ENCODE peak calls at places on chromosomes 4 and X, in five cellular contexts. M, K, V, B and Z are unnamed samples. For H3K4me1, the result is how much of the 10 kb centered on the place peaks cover.

GRCh38 chrX:123878177-123878576 is 18.3 kb downstream of the XIAP start:
- DNase-seq in K (no peak), V (no peak), B (no peak), M (no peak), Z (no peak)

GRCh38 chr4:2699534-2699933 is 56.6 kb downstream of the TNIP2 start:
- DNase-seq in M (no peak), V (no peak), B (no peak), K (no peak), Z (no peak)

GRCh38 chr4:168832746-168833575 is 177.1 kb downstream of the CBR4 start:
- DNase-seq in B (peak), K (peak), M (no peak), V (peak), Z (peak)

GRCh38 chrX:155023907-155024833 is 1.6 kb upstream of the F8 start:
- DNase-seq in M (no peak), B (no peak), K (no peak), V (no peak), Z (no peak)

GRCh38 chr4:69749771-69750170 is 10.6 kb downstream of the SULT1B1 start:
- DNase-seq in B (no peak), K (no peak), M (no peak), V (no peak), Z (no peak)

GRCh38 chr4:2183394-2183793 is 58.5 kb downstream of the HAUS3 start:
- DNase-seq in B (no peak), K (no peak), M (no peak), V (no peak), Z (no peak)

GRCh38 chr4:124804584-124804983 is 92.1 kb upstream of the ANKRD50 start:
- DNase-seq in B (no peak), V (no peak), K (no peak), M (no peak), Z (no peak)

GRCh38 chr4:148203056-148203898 is 238.9 kb downstream of the NR3C2 start:
- DNase-seq in V (no peak), M (no peak), B (no peak), K (peak), Z (no peak)

GRCh38 chr4:5826437-5827107 is 66.3 kb downstream of the CRMP1 start:
- DNase-seq in M (no peak), V (no peak), K (no peak), B (peak), Z (no peak)

GRCh38 chr4:77465271-77465670 is 140.3 kb upstream of the CXCL13 start:
- DNase-seq in V (no peak), M (no peak), B (no peak), K (peak), Z (no peak)

GRCh38 chr4:123555500-123556273 is 159.1 kb downstream of the SPRY1 start:
- DNase-seq in M (peak), B (no peak), V (no peak), K (peak), Z (peak)

GRCh38 chr4:113397114-113397701 is 347.8 kb downstream of the ANK2 start:
- DNase-seq in K (no peak), M (no peak), V (no peak), B (no peak), Z (no peak)

GRCh38 chr4:22345678-22346077 is 170.2 kb downstream of the ADGRA3 start:
- DNase-seq in V (no peak), M (no peak), K (no peak), B (no peak), Z (no peak)

GRCh38 chr4:2954358-2955185 is 8.6 kb downstream of the NOP14 start:
- DNase-seq in B (peak), V (peak), K (peak), M (no peak), Z (no peak)

GRCh38 chr4:158319880-158320279 is 109.6 kb downstream of the TMEM144 start:
- DNase-seq in V (no peak), B (no peak), M (no peak), K (no peak), Z (no peak)

GRCh38 chrX:153412746-153413720 is 1.8 kb downstream of the ZFP92 start:
- DNase-seq in K (no peak), V (peak), B (peak), M (no peak), Z (no peak)

GRCh38 chr4:6205584-6205965 is 5.2 kb upstream of the JAKMIP1 start:
- DNase-seq in K (no peak), M (no peak), V (no peak), B (no peak), Z (peak)

GRCh38 chr4:55321707-55322264 is 24.3 kb upstream of the SRD5A3 start:
- DNase-seq in V (peak), K (peak), M (peak), B (no peak), Z (peak)

GRCh38 chr4:114780205-114780604 is 181.6 kb downstream of the UGT8 start:
- DNase-seq in B (no peak), V (peak), K (peak), M (peak), Z (no peak)

GRCh38 chr4:2300431-2300861 is 38.5 kb upstream of the MXD4 start:
- DNase-seq in M (no peak), B (peak), V (no peak), K (no peak), Z (no peak)

GRCh38 chr4:52037730-52038108 is 380 bp downstream of the SGCB start:
- DNase-seq in M (no peak), V (peak), B (no peak), K (peak), Z (peak)

GRCh38 chr4:64489628-64490027 is 80.4 kb upstream of the TECRL start:
- DNase-seq in M (no peak), B (no peak), K (no peak), V (no peak), Z (no peak)

GRCh38 chr4:166377578-166377977 is 504.5 kb downstream of the TLL1 start:
- DNase-seq in M (no peak), K (no peak), B (no peak), V (no peak), Z (no peak)

GRCh38 chrX:55490974-55491373 is 1.3 kb upstream of the USP51 start:
- DNase-seq in M (no peak), K (no peak), B (no peak), V (no peak), Z (no peak)

GRCh38 chrX:45852884-45853283 is 652.2 kb upstream of the DIPK2B start:
- DNase-seq in B (no peak), V (no peak), K (peak), M (no peak), Z (no peak)

GRCh38 chr4:87985097-87985886 is 9.8 kb downstream of the SPP1 start:
- DNase-seq in V (peak), B (peak), K (peak), M (peak), Z (no peak)

GRCh38 chr4:101355767-101356702 is 8.7 kb upstream of the PPP3CA start:
- DNase-seq in M (peak), B (no peak), V (no peak), K (no peak), Z (no peak)

GRCh38 chrX:128106630-128107029 is 54.4 kb upstream of the ACTRT1 start:
- DNase-seq in K (peak), V (peak), M (peak), B (no peak), Z (no peak)

GRCh38 chrX:20432048-20432447 is 165.3 kb upstream of the RPS6KA3 start:
- DNase-seq in M (no peak), V (no peak), B (no peak), K (no peak), Z (no peak)

GRCh38 chrX:22164770-22165388 is 107.8 kb upstream of the CBLL2 start:
- DNase-seq in K (no peak), B (no peak), V (no peak), M (no peak), Z (no peak)

GRCh38 chr4:42643685-42644084 is 13.2 kb downstream of the ATP8A1 start:
- DNase-seq in V (no peak), K (no peak), B (no peak), M (peak), Z (no peak)

GRCh38 chr4:42640613-42641012 is 16.3 kb downstream of the ATP8A1 start:
- DNase-seq in B (no peak), K (no peak), V (no peak), M (no peak), Z (no peak)

GRCh38 chr4:42642136-42642797 is 14.6 kb downstream of the ATP8A1 start:
- DNase-seq in M (no peak), B (no peak), K (no peak), V (no peak), Z (no peak)

GRCh38 chr4:42641155-42641554 is 15.8 kb downstream of the ATP8A1 start:
- DNase-seq in M (no peak), V (no peak), K (no peak), B (no peak), Z (no peak)

DNA sequence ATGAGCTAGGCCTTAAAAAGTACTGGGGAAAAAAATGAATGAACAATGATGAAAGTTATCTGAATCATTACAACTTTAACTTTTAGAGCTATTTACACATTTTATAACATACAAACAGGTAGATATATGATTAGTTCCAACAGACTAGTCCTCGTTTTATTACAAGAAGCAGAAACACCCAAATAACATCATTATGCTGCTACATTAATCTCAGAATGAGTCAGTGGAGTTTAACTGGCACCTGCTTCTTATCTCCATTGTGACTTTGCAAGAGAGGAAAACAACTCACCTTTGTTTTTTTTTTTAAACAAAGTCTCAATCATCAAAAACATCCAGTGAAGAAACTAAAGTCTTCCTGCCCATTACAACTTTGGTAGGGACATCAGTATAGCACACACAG is 15.2 kb downstream of the ATP8A1 start:
- DNase-seq in K (no peak), M (no peak), V (no peak), B (no peak), Z (no peak)
- H3K4me1 ChIP-seq in K (under half), M (under half), V (under half), B (half or more), Z (under half)

GRCh38 chr4:180566492-180566891 is 1676.7 kb upstream of the TENM3 start:
- DNase-seq in V (no peak), M (no peak), B (no peak), K (no peak), Z (no peak)
- TF ChIP-seq POLR2AphosphoS5 in V (no peak), M (no peak), B (no peak), K (no peak), Z (no peak)

DNA sequence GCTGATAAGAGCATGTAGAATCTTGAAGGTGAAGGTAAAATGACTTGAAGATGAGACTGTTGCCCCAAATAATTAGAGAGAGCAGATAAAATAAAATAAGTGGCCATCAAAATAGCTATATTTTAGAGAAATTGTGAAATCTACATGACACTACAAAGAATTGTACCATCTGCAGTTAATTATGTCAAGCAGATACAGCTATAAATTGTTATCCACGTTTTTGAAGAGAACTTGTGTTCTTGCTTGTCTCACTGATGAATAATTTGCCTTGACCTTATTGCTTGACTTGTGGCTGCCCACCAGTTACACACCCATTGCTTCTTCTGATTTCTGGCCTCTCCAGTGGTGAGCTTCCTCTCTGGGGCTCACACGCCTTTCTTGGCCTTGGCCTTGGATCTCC is 75.8 kb upstream of the TNIP3 start:
- DNase-seq in K (no peak), V (no peak), M (no peak), B (no peak), Z (no peak)
- H3K27ac ChIP-seq in K (no peak), V (no peak), M (no peak), B (no peak), Z (no peak)

GRCh38 chr4:40280586-40280985 is 54.5 kb upstream of the CHRNA9 start:
- DNase-seq in B (no peak), K (no peak), M (no peak), V (no peak), Z (peak)
- H3K4me1 ChIP-seq in B (under half), K (under half), M (under half), V (under half), Z (under half)

GRCh38 chr4:7237863-7238262 is 45.5 kb downstream of the SORCS2 start:
- DNase-seq in V (no peak), B (no peak), M (no peak), K (no peak), Z (no peak)
- TF ChIP-seq POLR2AphosphoS5 in V (no peak), B (no peak), M (no peak), K (no peak), Z (peak)

DNA sequence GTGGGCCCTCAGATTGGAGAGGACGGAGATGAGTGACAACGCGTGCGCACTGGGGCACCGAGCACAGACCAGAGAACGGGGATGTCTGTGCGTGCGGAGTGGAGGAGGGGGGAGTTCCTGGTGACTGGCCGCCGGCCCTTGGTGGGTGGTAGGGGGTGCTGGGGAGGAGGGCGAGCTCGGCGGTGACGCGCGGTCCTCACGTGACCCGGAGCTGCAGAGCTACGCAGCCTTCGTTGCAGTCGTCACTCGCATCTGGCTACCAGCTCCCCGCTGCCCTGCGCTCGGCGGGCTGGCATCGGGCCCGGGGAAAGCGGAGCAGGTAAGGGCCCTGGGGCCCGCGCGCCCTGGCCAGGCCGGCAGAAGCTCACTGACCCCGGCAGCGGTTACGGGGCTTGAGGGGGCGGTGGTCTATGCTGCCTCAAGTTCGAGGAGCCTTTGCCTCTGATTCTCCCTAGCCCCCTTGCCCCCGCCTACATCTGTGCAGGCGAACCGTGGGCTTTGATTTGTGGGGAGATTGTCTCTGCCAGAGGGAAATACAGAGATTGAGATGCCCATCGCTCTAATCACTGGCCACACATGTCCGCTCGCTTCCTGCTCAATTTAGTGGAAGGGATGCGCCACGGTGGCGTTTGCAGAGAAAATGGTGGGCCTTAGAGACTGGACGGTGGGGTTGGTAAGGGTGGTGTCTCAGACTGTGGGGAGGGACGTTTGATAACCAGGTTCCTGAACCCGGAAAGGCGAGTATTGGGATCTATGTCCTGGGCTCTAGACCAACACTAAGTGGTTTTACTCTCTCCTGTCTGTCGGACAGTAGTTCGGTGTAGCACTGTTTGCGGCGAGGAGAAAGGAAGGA is at the start of gene ARMCX4:
- DNase-seq in K (peak), B (no peak), V (peak), M (no peak), Z (peak)
- H3K27ac ChIP-seq in K (no peak), B (no peak), V (peak), M (no peak), Z (peak)

GRCh38 chr4:89125901-89126435 is 14.6 kb downstream of the TIGD2 start:
- DNase-seq in K (no peak), M (no peak), B (no peak), V (no peak), Z (no peak)

GRCh38 chr4:89123418-89123817 is 12.1 kb downstream of the TIGD2 start:
- DNase-seq in K (peak), V (no peak), M (peak), B (no peak), Z (no peak)

GRCh38 chr4:89134775-89135319 is 23.5 kb downstream of the TIGD2 start:
- DNase-seq in B (no peak), V (no peak), K (no peak), M (no peak), Z (no peak)

GRCh38 chr4:89129080-89129640 is 17.8 kb downstream of the TIGD2 start:
- DNase-seq in V (no peak), M (peak), K (no peak), B (no peak), Z (no peak)
- H3K4me1 ChIP-seq in V (under half), M (under half), K (under half), B (under half), Z (under half)

GRCh38 chr4:112168719-112169500 is 23.7 kb downstream of the FAM241A start:
- DNase-seq in K (no peak), V (no peak), M (no peak), B (no peak), Z (no peak)

GRCh38 chr4:112173593-112174559 is 28.6 kb downstream of the FAM241A start:
- DNase-seq in V (no peak), B (no peak), M (no peak), K (no peak), Z (no peak)

GRCh38 chr4:112172180-112172579 is 26.9 kb downstream of the FAM241A start:
- DNase-seq in K (no peak), M (no peak), V (no peak), B (no peak), Z (no peak)

GRCh38 chr4:112167790-112168189 is 22.5 kb downstream of the FAM241A start:
- DNase-seq in V (no peak), K (no peak), B (no peak), M (no peak), Z (no peak)

DNA sequence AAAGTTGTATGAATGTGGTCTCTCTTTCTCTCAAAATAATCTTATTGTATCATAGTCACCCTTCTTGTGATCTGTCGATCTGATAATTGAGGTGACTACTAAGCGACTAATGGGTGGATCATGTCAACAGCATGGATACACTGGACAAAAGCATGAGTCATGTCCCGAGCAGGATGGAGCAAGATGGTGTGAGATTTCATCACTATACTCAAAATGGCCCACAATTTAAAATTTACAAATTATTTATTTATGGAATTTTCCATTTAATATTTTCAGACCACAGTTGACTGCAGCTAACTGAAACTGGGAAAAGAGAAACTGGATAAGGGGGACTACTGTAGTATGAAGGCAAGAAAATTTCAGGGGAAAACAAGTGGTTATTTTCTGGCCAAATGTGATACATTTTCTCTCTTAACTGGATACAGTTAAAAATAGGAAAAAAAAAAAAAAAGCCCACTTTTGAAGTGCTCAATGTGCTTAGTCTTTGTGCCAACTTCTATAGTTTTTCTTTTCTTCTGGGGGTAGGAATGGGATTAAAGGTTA is 25.3 kb downstream of the FAM241A start:
- DNase-seq in B (no peak), K (no peak), M (peak), V (no peak), Z (no peak)
- TF ChIP-seq POLR2AphosphoS5 in B (no peak), K (no peak), M (no peak), V (no peak), Z (no peak)

DNA sequence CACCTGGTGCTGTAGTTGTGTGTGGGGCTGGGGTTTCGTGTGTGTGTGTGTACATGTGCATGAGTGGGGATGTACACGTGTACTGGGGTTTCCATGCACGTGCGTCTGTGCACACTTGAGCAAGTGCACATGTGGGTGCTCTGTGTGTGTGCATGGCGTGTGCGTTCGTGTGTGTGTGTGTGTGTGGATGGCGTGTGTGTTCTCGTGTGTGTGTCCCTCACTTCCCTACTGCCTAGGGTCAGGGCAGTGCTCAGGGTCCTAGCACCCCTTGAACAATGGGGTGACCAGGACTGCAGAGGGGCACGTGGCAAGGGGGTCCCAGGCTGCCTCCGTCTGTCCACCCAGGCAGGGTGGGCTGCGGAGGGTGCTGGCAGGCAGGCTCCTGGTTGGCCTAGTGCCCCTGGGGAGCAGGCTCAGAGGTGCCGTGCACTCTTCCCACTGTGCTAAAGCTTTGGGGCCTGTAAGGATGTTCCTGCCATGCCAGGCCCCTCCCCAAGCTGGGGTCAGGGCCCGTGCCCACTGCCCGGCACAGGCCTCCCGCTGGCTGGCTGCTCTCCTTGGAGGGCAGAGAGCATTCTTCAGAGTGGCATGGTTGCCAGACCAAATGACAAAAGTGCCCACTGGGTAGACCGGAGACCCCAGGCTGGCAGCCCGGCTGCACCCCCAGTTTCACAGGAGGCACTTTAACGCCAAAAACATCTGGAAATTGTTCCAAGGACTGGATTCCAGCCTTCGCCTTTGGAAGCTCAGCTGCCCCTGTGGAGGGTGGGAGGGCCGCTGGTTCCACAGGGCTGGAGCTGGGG is 29.1 kb downstream of the FGFRL1 start:
- DNase-seq in B (no peak), M (no peak), K (no peak), V (no peak), Z (no peak)
- H3K27ac ChIP-seq in B (no peak), M (no peak), K (no peak), V (no peak), Z (no peak)